ENCODE peak calls at places on chromosome 20, in four cellular contexts. C, T, H and K are unnamed samples.

GRCh38 chr20:47175501-47175900 is 181.0 kb downstream of the ZMYND8 start:
- DNase-seq in C (no peak), H (no peak), T (no peak), K (no peak)

GRCh38 chr20:44491635-44492395 is 16.1 kb downstream of the TTPAL start:
- DNase-seq in T (no peak), H (peak), C (no peak), K (no peak)

GRCh38 chr20:48329676-48330644 is 497.8 kb downstream of the PREX1 start:
- DNase-seq in H (no peak), T (no peak), C (peak), K (no peak)

GRCh38 chr20:571754-572331 is 28.3 kb upstream of the CSNK2A1 start:
- DNase-seq in T (no peak), H (no peak), C (no peak), K (no peak)

GRCh38 chr20:25496165-25496967 is 88.9 kb downstream of the GINS1 start:
- DNase-seq in T (no peak), C (no peak), H (peak), K (no peak)

GRCh38 chr20:7038029-7038428 is 270.5 kb downstream of the BMP2 start:
- DNase-seq in C (no peak), H (no peak), T (no peak), K (no peak)

GRCh38 chr20:57851786-57852185 is 142.0 kb upstream of the PMEPA1 start:
- DNase-seq in C (no peak), T (no peak), H (no peak), K (no peak)

GRCh38 chr20:33852971-33853813 is 42.0 kb downstream of the CHMP4B start:
- DNase-seq in C (no peak), T (no peak), H (no peak), K (no peak)

GRCh38 chr20:8782804-8783203 is 286.1 kb upstream of the PLCB4 start:
- DNase-seq in C (no peak), T (no peak), H (no peak), K (no peak)

GRCh38 chr20:11031300-11031699 is 357.5 kb upstream of the JAG1 start:
- DNase-seq in C (no peak), H (no peak), T (no peak), K (no peak)

GRCh38 chr20:17617212-17617867 is 47.5 kb downstream of the DSTN start:
- DNase-seq in T (peak), H (peak), C (peak), K (peak)

GRCh38 chr20:35006009-35006408 is 50.3 kb downstream of the MYH7B start:
- DNase-seq in T (no peak), C (no peak), H (peak), K (no peak)

GRCh38 chr20:43827940-43828562 is 86.6 kb upstream of the TOX2 start:
- DNase-seq in T (no peak), C (no peak), H (no peak), K (no peak)